ENCODE peak calls at places on chromosomes 7 and 10, in nine cellular contexts. One of them, this sample, is unnamed.

GRCh38 chr7:80722596-80723141 is 84.2 kb downstream of the CD36 start:
- DNase-seq in T1000: peak
- DNase-seq in naive thymus-derived CD8-positive, alpha-beta T cell: no peak
- DNase-seq in nucleus accumbens: no peak
- DNase-seq in 8988T: no peak
- DNase-seq in RCC 7860: peak
- DNase-seq in Calu3: peak
- DNase-seq in lung microvascular endothelial cell: no peak
- DNase-seq in T-helper 9 cell: no peak
- DNase-seq in this sample: no peak

GRCh38 chr10:131689016-131689415 is 211.8 kb upstream of the PPP2R2D start:
- DNase-seq in T1000: no peak
- DNase-seq in naive thymus-derived CD8-positive, alpha-beta T cell: no peak
- DNase-seq in nucleus accumbens: no peak
- DNase-seq in 8988T: no peak
- DNase-seq in RCC 7860: no peak
- DNase-seq in Calu3: no peak
- DNase-seq in lung microvascular endothelial cell: no peak
- DNase-seq in T-helper 9 cell: no peak
- DNase-seq in this sample: no peak

GRCh38 chr7:94003446-94004023 is 620 bp downstream of the BET1 start:
- DNase-seq in T1000: no peak
- DNase-seq in naive thymus-derived CD8-positive, alpha-beta T cell: no peak
- DNase-seq in nucleus accumbens: no peak
- DNase-seq in 8988T: no peak
- DNase-seq in RCC 7860: no peak
- DNase-seq in Calu3: no peak
- DNase-seq in lung microvascular endothelial cell: peak
- DNase-seq in T-helper 9 cell: no peak
- DNase-seq in this sample: no peak

GRCh38 chr10:15182541-15183207 is 14.2 kb upstream of the NMT2 start:
- DNase-seq in T1000: no peak
- DNase-seq in naive thymus-derived CD8-positive, alpha-beta T cell: no peak
- DNase-seq in nucleus accumbens: no peak
- DNase-seq in 8988T: no peak
- DNase-seq in RCC 7860: no peak
- DNase-seq in Calu3: no peak
- DNase-seq in lung microvascular endothelial cell: no peak
- DNase-seq in T-helper 9 cell: no peak
- DNase-seq in this sample: no peak

GRCh38 chr10:60305394-60305892 is 84.2 kb downstream of the ANK3 start:
- DNase-seq in T1000: no peak
- DNase-seq in naive thymus-derived CD8-positive, alpha-beta T cell: no peak
- DNase-seq in nucleus accumbens: no peak
- DNase-seq in 8988T: no peak
- DNase-seq in RCC 7860: no peak
- DNase-seq in Calu3: no peak
- DNase-seq in lung microvascular endothelial cell: no peak
- DNase-seq in T-helper 9 cell: no peak
- DNase-seq in this sample: no peak

GRCh38 chr10:5292196-5292735 is 72.5 kb upstream of the UCN3 start:
- DNase-seq in T1000: no peak
- DNase-seq in naive thymus-derived CD8-positive, alpha-beta T cell: peak
- DNase-seq in nucleus accumbens: no peak
- DNase-seq in 8988T: no peak
- DNase-seq in RCC 7860: no peak
- DNase-seq in Calu3: no peak
- DNase-seq in lung microvascular endothelial cell: peak
- DNase-seq in T-helper 9 cell: peak
- DNase-seq in this sample: peak

GRCh38 chr10:24376731-24377130 is 167.8 kb downstream of the KIAA1217 start:
- DNase-seq in T1000: no peak
- DNase-seq in naive thymus-derived CD8-positive, alpha-beta T cell: no peak
- DNase-seq in nucleus accumbens: no peak
- DNase-seq in 8988T: no peak
- DNase-seq in RCC 7860: no peak
- DNase-seq in Calu3: no peak
- DNase-seq in lung microvascular endothelial cell: no peak
- DNase-seq in T-helper 9 cell: no peak
- DNase-seq in this sample: no peak

GRCh38 chr10:30176182-30176581 is 116.8 kb upstream of the JCAD start:
- DNase-seq in T1000: no peak
- DNase-seq in naive thymus-derived CD8-positive, alpha-beta T cell: no peak
- DNase-seq in nucleus accumbens: no peak
- DNase-seq in 8988T: no peak
- DNase-seq in RCC 7860: no peak
- DNase-seq in Calu3: no peak
- DNase-seq in lung microvascular endothelial cell: no peak
- DNase-seq in T-helper 9 cell: no peak
- DNase-seq in this sample: no peak

GRCh38 chr7:17255930-17256329 is 42.5 kb upstream of the AHR start:
- DNase-seq in T1000: no peak
- DNase-seq in naive thymus-derived CD8-positive, alpha-beta T cell: no peak
- DNase-seq in nucleus accumbens: no peak
- DNase-seq in 8988T: no peak
- DNase-seq in RCC 7860: no peak
- DNase-seq in Calu3: no peak
- DNase-seq in lung microvascular endothelial cell: no peak
- DNase-seq in T-helper 9 cell: no peak
- DNase-seq in this sample: no peak

GRCh38 chr7:3591944-3592343 is 290.9 kb downstream of the SDK1 start:
- DNase-seq in T1000: no peak
- DNase-seq in naive thymus-derived CD8-positive, alpha-beta T cell: no peak
- DNase-seq in nucleus accumbens: no peak
- DNase-seq in 8988T: no peak
- DNase-seq in RCC 7860: no peak
- DNase-seq in Calu3: no peak
- DNase-seq in lung microvascular endothelial cell: no peak
- DNase-seq in T-helper 9 cell: no peak
- DNase-seq in this sample: no peak

GRCh38 chr10:28679941-28680752 is 2.8 kb downstream of the BAMBI start:
- DNase-seq in T1000: no peak
- DNase-seq in naive thymus-derived CD8-positive, alpha-beta T cell: no peak
- DNase-seq in nucleus accumbens: no peak
- DNase-seq in 8988T: no peak
- DNase-seq in RCC 7860: peak
- DNase-seq in Calu3: peak
- DNase-seq in lung microvascular endothelial cell: peak
- DNase-seq in T-helper 9 cell: no peak
- DNase-seq in this sample: peak

GRCh38 chr10:87674963-87675362 is 15.3 kb downstream of the PAPSS2 start:
- DNase-seq in T1000: no peak
- DNase-seq in naive thymus-derived CD8-positive, alpha-beta T cell: no peak
- DNase-seq in nucleus accumbens: no peak
- DNase-seq in 8988T: no peak
- DNase-seq in RCC 7860: peak
- DNase-seq in Calu3: no peak
- DNase-seq in lung microvascular endothelial cell: no peak
- DNase-seq in T-helper 9 cell: no peak
- DNase-seq in this sample: no peak

GRCh38 chr7:65554-65953 is 126.8 kb upstream of the FAM20C start:
- DNase-seq in T1000: peak
- DNase-seq in naive thymus-derived CD8-positive, alpha-beta T cell: no peak
- DNase-seq in nucleus accumbens: no peak
- DNase-seq in 8988T: no peak
- DNase-seq in RCC 7860: peak
- DNase-seq in Calu3: no peak
- DNase-seq in lung microvascular endothelial cell: no peak
- DNase-seq in T-helper 9 cell: no peak
- DNase-seq in this sample: no peak

GRCh38 chr10:13894412-13895093 is 307.8 kb downstream of the PRPF18 start:
- DNase-seq in T1000: no peak
- DNase-seq in naive thymus-derived CD8-positive, alpha-beta T cell: no peak
- DNase-seq in nucleus accumbens: no peak
- DNase-seq in 8988T: no peak
- DNase-seq in RCC 7860: peak
- DNase-seq in Calu3: no peak
- DNase-seq in lung microvascular endothelial cell: no peak
- DNase-seq in T-helper 9 cell: no peak
- DNase-seq in this sample: no peak

GRCh38 chr10:13922591-13922990 is 335.8 kb downstream of the PRPF18 start:
- DNase-seq in T1000: no peak
- DNase-seq in naive thymus-derived CD8-positive, alpha-beta T cell: no peak
- DNase-seq in nucleus accumbens: no peak
- DNase-seq in 8988T: no peak
- DNase-seq in RCC 7860: peak
- DNase-seq in Calu3: no peak
- DNase-seq in lung microvascular endothelial cell: no peak
- DNase-seq in T-helper 9 cell: no peak
- DNase-seq in this sample: no peak

GRCh38 chr10:33306756-33307519 is 27.5 kb downstream of the NRP1 start:
- DNase-seq in T1000: no peak
- DNase-seq in naive thymus-derived CD8-positive, alpha-beta T cell: no peak
- DNase-seq in nucleus accumbens: no peak
- DNase-seq in 8988T: no peak
- DNase-seq in RCC 7860: no peak
- DNase-seq in Calu3: no peak
- DNase-seq in lung microvascular endothelial cell: peak
- DNase-seq in T-helper 9 cell: no peak
- DNase-seq in this sample: no peak

GRCh38 chr10:70462349-70462984 is 16.1 kb upstream of the PALD1 start:
- DNase-seq in T1000: no peak
- DNase-seq in naive thymus-derived CD8-positive, alpha-beta T cell: peak
- DNase-seq in nucleus accumbens: peak
- DNase-seq in 8988T: peak
- DNase-seq in RCC 7860: peak
- DNase-seq in Calu3: peak
- DNase-seq in lung microvascular endothelial cell: peak
- DNase-seq in T-helper 9 cell: no peak
- DNase-seq in this sample: no peak

GRCh38 chr10:3714957-3715356 is 70.1 kb downstream of the KLF6 start:
- DNase-seq in T1000: no peak
- DNase-seq in naive thymus-derived CD8-positive, alpha-beta T cell: no peak
- DNase-seq in nucleus accumbens: no peak
- DNase-seq in 8988T: no peak
- DNase-seq in RCC 7860: no peak
- DNase-seq in Calu3: no peak
- DNase-seq in lung microvascular endothelial cell: no peak
- DNase-seq in T-helper 9 cell: no peak
- DNase-seq in this sample: no peak

GRCh38 chr7:30750574-30751256 is 1.2 kb upstream of the INMT start:
- DNase-seq in T1000: peak
- DNase-seq in naive thymus-derived CD8-positive, alpha-beta T cell: no peak
- DNase-seq in nucleus accumbens: peak
- DNase-seq in 8988T: no peak
- DNase-seq in RCC 7860: no peak
- DNase-seq in Calu3: no peak
- DNase-seq in lung microvascular endothelial cell: no peak
- DNase-seq in T-helper 9 cell: no peak
- DNase-seq in this sample: no peak

GRCh38 chr7:138663741-138664710 is 37.1 kb downstream of the SVOPL start:
- DNase-seq in T1000: no peak
- DNase-seq in naive thymus-derived CD8-positive, alpha-beta T cell: no peak
- DNase-seq in nucleus accumbens: no peak
- DNase-seq in 8988T: no peak
- DNase-seq in RCC 7860: no peak
- DNase-seq in Calu3: peak
- DNase-seq in lung microvascular endothelial cell: no peak
- DNase-seq in T-helper 9 cell: no peak
- DNase-seq in this sample: no peak

GRCh38 chr10:69421611-69422308 is 5.0 kb upstream of the TACR2 start:
- DNase-seq in T1000: no peak
- DNase-seq in naive thymus-derived CD8-positive, alpha-beta T cell: no peak
- DNase-seq in nucleus accumbens: no peak
- DNase-seq in 8988T: no peak
- DNase-seq in RCC 7860: no peak
- DNase-seq in Calu3: no peak
- DNase-seq in lung microvascular endothelial cell: no peak
- DNase-seq in T-helper 9 cell: no peak
- DNase-seq in this sample: no peak

GRCh38 chr7:135361788-135362187 is 128.2 kb downstream of the STRA8 start:
- DNase-seq in T1000: no peak
- DNase-seq in naive thymus-derived CD8-positive, alpha-beta T cell: no peak
- DNase-seq in nucleus accumbens: no peak
- DNase-seq in 8988T: no peak
- DNase-seq in RCC 7860: no peak
- DNase-seq in Calu3: no peak
- DNase-seq in lung microvascular endothelial cell: no peak
- DNase-seq in T-helper 9 cell: no peak
- DNase-seq in this sample: no peak

GRCh38 chr10:91980319-91980718 is 56.7 kb downstream of the BTAF1 start:
- DNase-seq in T1000: no peak
- DNase-seq in naive thymus-derived CD8-positive, alpha-beta T cell: no peak
- DNase-seq in nucleus accumbens: no peak
- DNase-seq in 8988T: no peak
- DNase-seq in RCC 7860: no peak
- DNase-seq in Calu3: no peak
- DNase-seq in lung microvascular endothelial cell: peak
- DNase-seq in T-helper 9 cell: no peak
- DNase-seq in this sample: no peak

GRCh38 chr7:120857558-120858298 is at the start of gene TSPAN12:
- DNase-seq in T1000: peak
- DNase-seq in naive thymus-derived CD8-positive, alpha-beta T cell: no peak
- DNase-seq in nucleus accumbens: peak
- DNase-seq in 8988T: peak
- DNase-seq in RCC 7860: peak
- DNase-seq in Calu3: peak
- DNase-seq in lung microvascular endothelial cell: peak
- DNase-seq in T-helper 9 cell: peak
- DNase-seq in this sample: no peak

GRCh38 chr7:8260871-8261707 is 878 bp downstream of the ICA1 start:
- DNase-seq in T1000: peak
- DNase-seq in naive thymus-derived CD8-positive, alpha-beta T cell: no peak
- DNase-seq in nucleus accumbens: peak
- DNase-seq in 8988T: peak
- DNase-seq in RCC 7860: no peak
- DNase-seq in Calu3: peak
- DNase-seq in lung microvascular endothelial cell: peak
- DNase-seq in T-helper 9 cell: no peak
- DNase-seq in this sample: no peak

GRCh38 chr7:92402920-92403759 is 44.1 kb upstream of the GATAD1 start:
- DNase-seq in T1000: no peak
- DNase-seq in naive thymus-derived CD8-positive, alpha-beta T cell: no peak
- DNase-seq in nucleus accumbens: no peak
- DNase-seq in 8988T: no peak
- DNase-seq in RCC 7860: no peak
- DNase-seq in Calu3: no peak
- DNase-seq in lung microvascular endothelial cell: no peak
- DNase-seq in T-helper 9 cell: no peak
- DNase-seq in this sample: no peak